ENCODE peak calls at places on chromosomes 4 and X, in nine cellular contexts. Z is AG04450; T is fibroblast of lung; U is coronary artery; P is CD8-positive, alpha-beta T cell; H is A549; G is Peyer's patch; C is psoas muscle; K is keratinocyte. L is an unnamed sample.

GRCh38 chr4:23169598-23170311 is 477.0 kb downstream of the GBA3 start:
- DNase-seq in Z (no peak), T (no peak), U (no peak), P (no peak), H (no peak), G (no peak), C (no peak), K (no peak), L (no peak)

GRCh38 chrX:10106801-10107200 is 50.0 kb upstream of the CLCN4 start:
- DNase-seq in Z (no peak), T (no peak), U (no peak), P (peak; percentile 72), H (no peak), G (no peak), C (no peak), K (no peak), L (peak; percentile 46)

GRCh38 chrX:920234-920799 is 289.7 kb downstream of the SHOX start:
- DNase-seq in Z (no peak), T (no peak), U (no peak), P (peak; percentile 21), H (no peak), G (no peak), C (no peak), K (no peak), L (no peak)

GRCh38 chrX:64204252-64204651 is 1.3 kb downstream of the AMER1 start:
- DNase-seq in Z (no peak), T (peak; percentile 8), U (peak; percentile 76), P (no peak), H (no peak), G (peak; percentile 49), C (peak; percentile 69), K (no peak), L (peak; percentile 16)

GRCh38 chrX:127762663-127763062 is 289.5 kb downstream of the ACTRT1 start:
- DNase-seq in Z (no peak), T (no peak), U (no peak), P (no peak), H (no peak), G (no peak), C (no peak), K (no peak), L (no peak)

GRCh38 chr4:112153222-112153791 is 8.1 kb downstream of the FAM241A start:
- DNase-seq in Z (no peak), T (no peak), U (no peak), P (no peak), H (no peak), G (no peak), C (no peak), K (no peak), L (no peak)

GRCh38 chr4:8939887-8940742 is 68.5 kb upstream of the HMX1 start:
- DNase-seq in Z (no peak), T (no peak), U (no peak), P (no peak), H (no peak), G (no peak), C (no peak), K (no peak), L (no peak)

GRCh38 chr4:165464813-165465381 is 86.1 kb downstream of the CPE start:
- DNase-seq in Z (peak; percentile 11), T (peak; percentile 73), U (no peak), P (no peak), H (peak; percentile 26), G (no peak), C (no peak), K (no peak), L (no peak)

GRCh38 chr4:82223715-82224114 is 150.1 kb downstream of the HNRNPD start:
- DNase-seq in Z (no peak), T (no peak), U (no peak), P (no peak), H (no peak), G (no peak), C (no peak), K (no peak), L (peak; percentile 19)

GRCh38 chr4:24736066-24736465 is 59.3 kb upstream of the SOD3 start:
- DNase-seq in Z (no peak), T (peak; percentile 10), U (no peak), P (no peak), H (peak; percentile 9), G (no peak), C (no peak), K (no peak), L (peak; percentile 17)

GRCh38 chr4:30429813-30430466 is 290.2 kb upstream of the PCDH7 start:
- DNase-seq in Z (peak; percentile 15), T (peak; percentile 90), U (no peak), P (no peak), H (no peak), G (no peak), C (no peak), K (peak; percentile 2), L (no peak)

GRCh38 chrX:120736989-120737388 is 107.1 kb upstream of the C1GALT1C1 start:
- DNase-seq in Z (no peak), T (no peak), U (no peak), P (no peak), H (peak; percentile 15), G (no peak), C (no peak), K (no peak), L (no peak)

GRCh38 chr4:145177511-145177905 is 2.9 kb downstream of the OTUD4 start:
- DNase-seq in Z (no peak), T (peak; percentile 40), U (no peak), P (no peak), H (no peak), G (no peak), C (no peak), K (no peak), L (no peak)

GRCh38 chr4:186724048-186724860 is 598 bp upstream of the FAT1 start:
- DNase-seq in Z (no peak), T (peak; percentile 79), U (peak; percentile 80), P (no peak), H (peak; percentile 39), G (peak; percentile 73), C (peak; percentile 56), K (no peak), L (peak; percentile 58)

GRCh38 chr4:186719925-186720694 is 3.5 kb downstream of the FAT1 start:
- DNase-seq in Z (no peak), T (peak; percentile 69), U (no peak), P (no peak), H (peak; percentile 81), G (no peak), C (no peak), K (no peak), L (no peak)

GRCh38 chr4:186723207-186724047 is at the start of gene FAT1:
- DNase-seq in Z (no peak), T (peak; percentile 84), U (peak; percentile 80), P (no peak), H (peak; percentile 77), G (peak; percentile 84), C (peak; percentile 68), K (no peak), L (peak; percentile 71)

GRCh38 chr4:186724861-186725419 is 1.3 kb upstream of the FAT1 start:
- DNase-seq in Z (no peak), T (peak; percentile 46), U (no peak), P (no peak), H (peak; percentile 45), G (no peak), C (no peak), K (no peak), L (no peak)

DNA sequence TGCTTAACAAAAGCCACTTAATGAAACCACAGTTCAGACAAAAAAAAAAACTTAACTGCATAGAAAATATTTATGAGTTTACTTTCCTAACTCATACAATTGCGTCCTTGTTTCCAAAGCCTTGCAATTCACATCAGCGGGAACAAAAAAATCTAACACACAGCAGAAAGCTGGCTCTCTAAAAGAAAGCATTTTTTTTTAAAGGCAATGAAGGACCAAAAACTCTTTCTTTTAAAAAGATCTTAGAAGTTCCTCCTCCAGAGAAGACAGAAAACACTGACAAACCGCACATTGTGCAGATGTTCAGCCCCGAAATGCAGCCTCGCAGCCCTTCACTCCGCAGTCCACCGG is 825 bp downstream of the FAT1 start:
- DNase-seq in Z (no peak), T (peak; percentile 53), U (no peak), P (no peak), H (no peak), G (no peak), C (no peak), K (no peak), L (no peak)
- H3K27ac ChIP-seq in Z (no peak overlapping the region), T (peak overlapping the region; percentile 96), U (peak overlapping the region; percentile 93), P (no peak overlapping the region), H (peak overlapping the region; percentile 89), G (peak overlapping the region; percentile 64), C (no peak overlapping the region), K (peak overlapping the region; percentile 89), L (peak overlapping the region; percentile 94)

DNA sequence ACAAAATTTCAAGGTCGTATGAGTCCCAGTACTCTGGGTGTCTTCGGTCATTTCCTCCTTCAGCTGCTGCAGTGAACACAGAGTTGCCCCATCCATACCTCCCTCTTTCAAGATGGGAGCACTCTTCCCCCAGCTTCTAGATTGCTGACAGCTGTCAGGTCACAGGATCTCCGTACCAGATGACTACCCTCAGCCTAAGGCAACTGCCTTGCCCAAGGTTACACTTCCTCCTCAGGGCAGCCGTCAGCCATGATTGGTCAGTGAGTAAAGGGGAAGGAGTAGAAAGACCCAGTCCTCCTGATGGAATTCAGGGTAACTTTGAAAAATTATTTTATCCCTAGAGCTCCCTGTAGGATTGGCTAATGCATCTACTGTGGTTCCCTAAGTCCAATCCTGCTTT is 81.6 kb downstream of the NAF1 start:
- DNase-seq in Z (no peak), T (no peak), U (no peak), P (no peak), H (no peak), G (no peak), C (no peak), K (no peak), L (no peak)
- TF ChIP-seq CTCF in Z (no peak), T (no peak), U (no peak), P (no peak), H (no peak), G (no peak), C (no peak), K (no peak), L (no peak)

GRCh38 chrX:13177921-13178320 is 133.5 kb upstream of the FAM9C start:
- DNase-seq in Z (no peak), T (no peak), U (no peak), P (no peak), H (no peak), G (no peak), C (no peak), K (no peak), L (no peak)
- H3K27ac ChIP-seq in Z (no peak overlapping the region), T (no peak overlapping the region), U (no peak overlapping the region), P (no peak overlapping the region), H (no peak overlapping the region), G (no peak overlapping the region), C (no peak overlapping the region), K (no peak overlapping the region), L (no peak overlapping the region)

DNA sequence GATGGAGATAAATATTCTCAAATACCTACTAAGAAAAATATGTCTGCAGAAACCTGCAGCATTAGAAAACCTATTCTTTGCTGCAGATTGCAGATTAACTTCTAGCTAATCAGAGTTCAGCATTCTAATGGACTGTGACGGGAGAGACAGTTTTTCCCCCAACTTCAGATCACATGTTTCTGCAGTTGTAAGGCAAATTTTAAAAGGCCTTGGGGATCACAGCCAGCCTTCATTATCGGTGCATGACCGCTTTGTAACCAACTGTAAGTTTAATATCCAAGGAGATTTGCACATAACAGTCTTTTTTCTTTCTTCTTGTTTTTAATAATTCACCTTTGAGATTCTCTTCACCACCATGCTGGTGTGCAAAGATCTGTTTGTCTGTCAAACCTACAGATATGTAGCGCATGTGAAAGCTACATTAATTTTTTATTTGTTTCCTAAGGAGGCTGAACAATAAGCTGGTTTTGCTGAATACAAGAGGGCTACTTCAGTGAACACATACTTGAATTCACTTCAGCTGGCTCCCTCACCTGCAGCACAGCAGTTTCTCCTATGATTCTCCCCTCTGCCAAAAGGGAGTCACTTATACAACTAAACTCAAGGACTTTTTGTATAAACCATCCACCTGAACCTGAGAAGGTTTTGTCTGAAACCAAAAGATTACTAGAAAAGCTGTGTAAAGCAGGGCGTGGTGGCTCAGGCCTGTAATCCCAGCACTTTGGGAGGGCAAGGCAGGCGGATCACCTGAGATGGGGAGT is 488.5 kb downstream of the RPA4 start:
- DNase-seq in Z (no peak), T (no peak), U (no peak), P (no peak), H (no peak), G (no peak), C (no peak), K (no peak), L (no peak)
- TF ChIP-seq CTCF in Z (no peak), T (no peak), U (no peak), P (no peak), H (no peak), G (no peak), C (no peak), K (no peak), L (no peak)

L was measured in transverse colon.